ENCODE peak calls at places on chromosomes 3 and 15, in four cellular contexts. One of them, this sample, is unnamed.
A peak's percentile ranks its signal among the peaks of the same experiment; 100 is the strongest.

GRCh38 chr3:183085634-183086390 is 13.5 kb downstream of the MCCC1 start:
- DNase-seq in IMR-90: peak; percentile 72
- DNase-seq in body of pancreas: peak; percentile 43
- DNase-seq in heart left ventricle: no peak
- DNase-seq in this sample: no peak

GRCh38 chr3:14148041-14148985 is 23.5 kb downstream of the TMEM43 start:
- DNase-seq in IMR-90: no peak
- DNase-seq in body of pancreas: no peak
- DNase-seq in heart left ventricle: no peak
- DNase-seq in this sample: no peak

GRCh38 chr3:57161131-57161538 is 4.0 kb downstream of the IL17RD start:
- DNase-seq in IMR-90: peak; percentile 34
- DNase-seq in body of pancreas: no peak
- DNase-seq in heart left ventricle: no peak
- DNase-seq in this sample: no peak

GRCh38 chr15:73110246-73110645 is 58.0 kb downstream of the NEO1 start:
- DNase-seq in IMR-90: no peak
- DNase-seq in body of pancreas: no peak
- DNase-seq in heart left ventricle: no peak
- DNase-seq in this sample: no peak

GRCh38 chr3:144665567-144666053 is 694.0 kb downstream of the DIPK2A start:
- DNase-seq in IMR-90: no peak
- DNase-seq in body of pancreas: no peak
- DNase-seq in heart left ventricle: no peak
- DNase-seq in this sample: no peak

GRCh38 chr3:129045675-129046036 is 14.9 kb upstream of the GP9 start:
- DNase-seq in IMR-90: no peak
- DNase-seq in body of pancreas: no peak
- DNase-seq in heart left ventricle: no peak
- DNase-seq in this sample: no peak

GRCh38 chr3:105715372-105715771 is 153.4 kb downstream of the CBLB start:
- DNase-seq in IMR-90: peak; percentile 90
- DNase-seq in body of pancreas: no peak
- DNase-seq in heart left ventricle: no peak
- DNase-seq in this sample: peak; percentile 1

GRCh38 chr3:14862661-14863230 is 44.0 kb downstream of the FGD5 start:
- DNase-seq in IMR-90: no peak
- DNase-seq in body of pancreas: no peak
- DNase-seq in heart left ventricle: peak; percentile 51
- DNase-seq in this sample: no peak

GRCh38 chr3:36381311-36381956 is 1.1 kb downstream of the STAC start:
- DNase-seq in IMR-90: no peak
- DNase-seq in body of pancreas: no peak
- DNase-seq in heart left ventricle: no peak
- DNase-seq in this sample: no peak

GRCh38 chr15:96625251-96625650 is 294.8 kb downstream of the NR2F2 start:
- DNase-seq in IMR-90: no peak
- DNase-seq in body of pancreas: no peak
- DNase-seq in heart left ventricle: no peak
- DNase-seq in this sample: no peak

GRCh38 chr3:183807329-183807728 is 18.0 kb downstream of the MAP6D1 start:
- DNase-seq in IMR-90: no peak
- DNase-seq in body of pancreas: no peak
- DNase-seq in heart left ventricle: no peak
- DNase-seq in this sample: no peak

GRCh38 chr15:52113708-52114107 is 1.1 kb upstream of the BCL2L10 start:
- DNase-seq in IMR-90: no peak
- DNase-seq in body of pancreas: no peak
- DNase-seq in heart left ventricle: no peak
- DNase-seq in this sample: no peak

GRCh38 chr3:44529927-44530326 is 25.1 kb upstream of the ZKSCAN7 start:
- DNase-seq in IMR-90: peak; percentile 23
- DNase-seq in body of pancreas: no peak
- DNase-seq in heart left ventricle: no peak
- DNase-seq in this sample: no peak

GRCh38 chr15:62071711-62072308 is 5.0 kb downstream of the C2CD4A start:
- DNase-seq in IMR-90: peak; percentile 57
- DNase-seq in body of pancreas: no peak
- DNase-seq in heart left ventricle: no peak
- DNase-seq in this sample: no peak

GRCh38 chr3:108410531-108410984 is 99.8 kb downstream of the MYH15 start:
- DNase-seq in IMR-90: no peak
- DNase-seq in body of pancreas: no peak
- DNase-seq in heart left ventricle: peak; percentile 34
- DNase-seq in this sample: no peak

GRCh38 chr3:43153189-43154083 is 47.6 kb upstream of the POMGNT2 start:
- DNase-seq in IMR-90: peak; percentile 88
- DNase-seq in body of pancreas: peak; percentile 54
- DNase-seq in heart left ventricle: peak; percentile 51
- DNase-seq in this sample: no peak

GRCh38 chr3:162541923-162542322 is 1045.3 kb downstream of the OTOL1 start:
- DNase-seq in IMR-90: no peak
- DNase-seq in body of pancreas: no peak
- DNase-seq in heart left ventricle: no peak
- DNase-seq in this sample: no peak

GRCh38 chr3:57026918-57027317 is 33.5 kb upstream of the SPATA12 start:
- DNase-seq in IMR-90: peak; percentile 56
- DNase-seq in body of pancreas: peak; percentile 56
- DNase-seq in heart left ventricle: no peak
- DNase-seq in this sample: no peak

GRCh38 chr15:48415036-48415886 is 84.0 kb downstream of the DUT start:
- DNase-seq in IMR-90: peak; percentile 53
- DNase-seq in body of pancreas: no peak
- DNase-seq in heart left ventricle: no peak
- DNase-seq in this sample: no peak

GRCh38 chr3:16304065-16305010 is 39.3 kb downstream of the OXNAD1 start:
- DNase-seq in IMR-90: no peak
- DNase-seq in body of pancreas: no peak
- DNase-seq in heart left ventricle: no peak
- DNase-seq in this sample: no peak

DNA sequence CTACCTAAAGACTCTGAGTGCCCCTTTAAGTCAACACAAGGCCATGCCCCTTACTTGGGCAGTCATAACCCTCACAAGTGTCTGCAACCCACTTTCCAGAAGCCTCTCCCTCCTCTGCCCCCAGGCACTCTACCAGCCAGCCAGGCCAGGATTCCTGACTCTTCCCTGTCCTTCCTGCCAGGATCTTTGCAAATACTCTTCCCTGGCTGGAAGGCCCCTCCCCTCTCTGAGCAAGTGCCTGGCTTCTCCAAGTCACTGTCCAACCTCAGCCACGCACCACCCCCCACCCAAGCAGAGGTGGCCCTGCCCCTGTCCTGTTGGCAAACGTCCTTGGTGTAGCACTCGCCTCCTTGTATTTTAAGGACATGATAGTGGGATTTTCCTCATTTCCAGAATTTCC is 54.7 kb upstream of the USP3 start:
- DNase-seq in IMR-90: no peak
- DNase-seq in body of pancreas: no peak
- DNase-seq in heart left ventricle: no peak
- DNase-seq in this sample: no peak
- TF ChIP-seq POLR2A in IMR-90: no peak
- TF ChIP-seq POLR2A in body of pancreas: no peak
- TF ChIP-seq POLR2A in heart left ventricle: no peak
- TF ChIP-seq POLR2A in this sample: no peak

GRCh38 chr15:80242132-80242769 is 9.8 kb downstream of the CTXND1 start:
- DNase-seq in IMR-90: peak; percentile 24
- DNase-seq in body of pancreas: peak; percentile 19
- DNase-seq in heart left ventricle: peak; percentile 37
- DNase-seq in this sample: peak; percentile 33

GRCh38 chr15:80247320-80247719 is 4.7 kb downstream of the CTXND1 start:
- DNase-seq in IMR-90: no peak
- DNase-seq in body of pancreas: no peak
- DNase-seq in heart left ventricle: no peak
- DNase-seq in this sample: no peak

GRCh38 chr15:80242802-80243201 is 9.2 kb downstream of the CTXND1 start:
- DNase-seq in IMR-90: no peak
- DNase-seq in body of pancreas: peak; percentile 13
- DNase-seq in heart left ventricle: peak; percentile 37
- DNase-seq in this sample: no peak

GRCh38 chr15:80249973-80250372 is 2.0 kb downstream of the CTXND1 start:
- DNase-seq in IMR-90: no peak
- DNase-seq in body of pancreas: no peak
- DNase-seq in heart left ventricle: no peak
- DNase-seq in this sample: no peak

DNA sequence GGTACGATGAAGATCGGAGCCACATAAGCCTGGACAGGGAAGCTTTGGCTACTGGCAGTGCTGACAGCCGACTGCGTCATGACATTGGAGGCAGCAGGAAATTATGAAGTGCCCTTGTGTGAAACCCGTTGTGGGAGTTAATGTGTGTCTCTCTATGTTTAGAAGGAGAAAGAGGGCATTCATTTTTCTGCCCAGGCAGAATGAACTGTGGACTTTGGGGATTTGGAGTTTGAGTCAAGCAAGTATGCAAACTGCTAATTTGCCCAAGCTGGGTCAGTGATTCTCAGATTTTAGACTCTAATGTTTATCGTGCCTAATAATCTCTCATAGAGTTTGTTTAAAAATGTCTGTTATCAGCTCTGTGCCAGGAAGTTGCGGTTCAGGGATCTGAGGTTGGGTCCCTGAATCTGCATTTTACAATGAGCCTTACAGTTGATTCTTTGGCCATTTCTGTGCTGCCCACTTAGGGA is 5.6 kb downstream of the CTXND1 start:
- DNase-seq in IMR-90: peak; percentile 3
- DNase-seq in body of pancreas: peak; percentile 22
- DNase-seq in heart left ventricle: peak; percentile 58
- DNase-seq in this sample: no peak
- TF ChIP-seq POLR2A in IMR-90: no peak
- TF ChIP-seq POLR2A in body of pancreas: no peak
- TF ChIP-seq POLR2A in heart left ventricle: no peak
- TF ChIP-seq POLR2A in this sample: no peak

DNA sequence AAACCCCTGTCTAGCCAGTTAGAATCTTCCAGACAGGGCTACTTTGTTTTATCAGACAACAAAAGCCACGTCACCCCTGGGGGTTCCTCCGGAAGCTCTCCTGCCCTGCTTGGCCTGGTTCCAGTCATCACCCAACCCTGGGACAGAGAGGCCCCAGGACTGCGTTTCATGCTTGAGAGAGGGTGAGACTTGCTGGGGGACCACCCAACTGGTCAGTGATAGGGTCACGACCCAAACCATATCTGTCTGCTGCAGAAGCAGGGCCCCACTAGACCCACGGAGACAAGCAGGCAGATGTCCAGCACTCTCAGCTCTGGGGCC is 1.2 kb downstream of the NT5DC2 start:
- DNase-seq in IMR-90: peak; percentile 62
- DNase-seq in body of pancreas: peak; percentile 30
- DNase-seq in heart left ventricle: no peak
- DNase-seq in this sample: peak; percentile 63
- TF ChIP-seq POLR2A in IMR-90: no peak
- TF ChIP-seq POLR2A in body of pancreas: no peak
- TF ChIP-seq POLR2A in heart left ventricle: no peak
- TF ChIP-seq POLR2A in this sample: peak; percentile 17

DNA sequence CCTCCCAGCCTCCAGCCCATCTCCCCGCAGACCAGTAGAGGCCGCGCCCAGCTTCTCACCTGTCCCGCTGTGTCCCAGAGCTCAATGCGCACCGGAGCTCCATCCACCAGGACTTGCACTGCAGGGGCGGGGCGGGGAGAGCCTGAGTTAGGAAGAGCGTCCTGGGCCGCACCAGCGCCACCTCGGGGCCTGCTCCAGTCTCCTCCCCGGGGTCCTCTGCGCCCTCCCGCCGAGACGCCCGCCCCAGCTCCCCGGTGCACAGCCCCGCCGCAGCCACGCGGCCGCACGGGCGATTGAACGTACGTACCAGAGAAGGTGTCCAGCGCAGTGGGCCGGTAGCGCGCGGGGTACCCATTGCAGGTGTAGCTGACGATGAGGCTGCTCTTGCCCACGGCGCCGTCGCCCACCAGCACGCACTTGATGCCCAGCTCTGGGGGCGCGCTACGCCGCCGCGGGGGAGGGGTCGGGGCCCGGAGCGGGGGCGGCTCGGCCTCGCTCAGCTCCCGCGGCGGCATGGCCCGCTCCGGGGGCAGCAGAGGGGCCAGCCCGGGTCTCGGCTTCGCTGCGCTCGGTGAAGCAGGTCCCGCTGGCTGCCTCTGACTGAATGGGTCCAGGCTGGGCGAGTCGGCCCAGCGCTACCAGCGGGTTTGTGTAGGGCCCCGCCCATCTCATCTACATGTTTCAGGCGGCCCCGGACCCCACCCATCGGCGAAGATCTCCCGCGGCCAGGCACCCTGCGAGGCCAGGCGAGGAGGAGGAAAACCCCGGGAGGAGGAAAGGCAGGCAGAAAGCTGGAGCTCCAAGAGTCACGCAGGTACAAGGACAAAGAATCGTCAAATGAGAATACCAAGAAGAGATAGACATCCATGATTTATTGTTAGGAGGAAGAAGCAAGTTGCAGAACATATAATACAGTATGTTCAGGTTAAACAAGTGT is at the start of gene RHOV:
- DNase-seq in IMR-90: peak; percentile 29
- DNase-seq in body of pancreas: peak; percentile 92
- DNase-seq in heart left ventricle: peak; percentile 51
- DNase-seq in this sample: peak; percentile 73
- TF ChIP-seq POLR2A in IMR-90: no peak
- TF ChIP-seq POLR2A in body of pancreas: peak; percentile 58
- TF ChIP-seq POLR2A in heart left ventricle: no peak
- TF ChIP-seq POLR2A in this sample: peak; percentile 30

GRCh38 chr15:95495033-95495541 is 835.4 kb upstream of the NR2F2 start:
- DNase-seq in IMR-90: no peak
- DNase-seq in body of pancreas: no peak
- DNase-seq in heart left ventricle: no peak
- DNase-seq in this sample: no peak
- TF ChIP-seq POLR2A in IMR-90: no peak
- TF ChIP-seq POLR2A in body of pancreas: no peak
- TF ChIP-seq POLR2A in heart left ventricle: no peak
- TF ChIP-seq POLR2A in this sample: no peak

DNA sequence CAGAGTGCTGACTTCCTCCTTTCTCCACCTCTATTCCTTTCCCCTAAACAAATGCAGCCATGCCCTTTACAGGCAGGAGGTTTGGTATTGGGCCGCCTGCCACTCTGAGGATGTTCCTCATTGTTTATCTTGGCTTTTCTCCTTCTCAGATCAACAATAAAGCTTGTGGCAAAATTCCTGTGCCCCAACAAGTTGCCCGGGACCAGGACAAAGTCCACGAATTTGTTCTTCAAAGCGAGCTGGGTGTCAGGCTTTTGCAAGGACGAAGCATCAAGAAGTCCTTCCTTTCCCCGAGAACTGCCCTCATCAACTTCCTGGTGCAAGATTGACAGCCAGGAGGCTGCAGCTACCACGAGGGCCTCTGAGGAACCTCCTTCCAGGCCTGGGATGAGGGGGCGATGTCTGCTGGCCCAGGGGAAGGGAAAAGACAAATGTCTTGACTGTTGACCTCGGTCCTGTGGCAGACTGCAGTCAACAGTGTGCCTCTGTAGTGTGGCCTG is 47.3 kb upstream of the LIMD1 start:
- DNase-seq in IMR-90: no peak
- DNase-seq in body of pancreas: peak; percentile 40
- DNase-seq in heart left ventricle: no peak
- DNase-seq in this sample: no peak
- TF ChIP-seq POLR2A in IMR-90: no peak
- TF ChIP-seq POLR2A in body of pancreas: no peak
- TF ChIP-seq POLR2A in heart left ventricle: no peak
- TF ChIP-seq POLR2A in this sample: no peak

This sample was measured in H54.